ENCODE peak calls at places on chromosomes 11 and 22, in seven cellular contexts. S, O, W, Y, V, M and P are unnamed samples. For H3K4me1, the result is how much of the 10 kb centered on the place peaks cover.

GRCh38 chr22:17097701-17098100 is 12.9 kb downstream of the IL17RA start:
- DNase-seq in S (no peak), O (no peak), W (no peak), Y (no peak), V (no peak), M (no peak), P (no peak)

GRCh38 chr22:36010913-36011312 is 17.7 kb downstream of the RBFOX2 start:
- DNase-seq in S (peak), O (no peak), W (no peak), Y (no peak), V (no peak), M (no peak), P (no peak)

GRCh38 chr11:13011366-13012036 is 2.4 kb downstream of the RASSF10 start:
- DNase-seq in S (no peak), O (no peak), W (no peak), Y (no peak), V (no peak), M (no peak), P (no peak)

GRCh38 chr11:131584694-131585592 is 214.5 kb downstream of the NTM start:
- DNase-seq in S (no peak), O (peak), W (peak), Y (no peak), V (peak), M (no peak), P (no peak)

GRCh38 chr11:12664410-12664809 is 9.8 kb upstream of the TEAD1 start:
- DNase-seq in S (no peak), O (no peak), W (no peak), Y (no peak), V (no peak), M (no peak), P (no peak)

GRCh38 chr22:17919276-17920144 is 104.9 kb downstream of the MICAL3 start:
- DNase-seq in S (no peak), O (peak), W (no peak), Y (peak), V (no peak), M (no peak), P (no peak)

GRCh38 chr11:12377824-12378593 is 638 bp downstream of the PARVA start:
- DNase-seq in S (peak), O (peak), W (peak), Y (peak), V (peak), M (no peak), P (no peak)

GRCh38 chr11:11618973-11619435 is 2.8 kb downstream of the GALNT18 start:
- DNase-seq in S (no peak), O (no peak), W (no peak), Y (no peak), V (peak), M (no peak), P (no peak)

GRCh38 chr11:75347781-75348613 is 3.5 kb downstream of the ARRB1 start:
- DNase-seq in S (peak), O (no peak), W (no peak), Y (peak), V (no peak), M (no peak), P (no peak)

GRCh38 chr11:24515632-24516031 is 18.8 kb downstream of the LUZP2 start:
- DNase-seq in S (no peak), O (no peak), W (no peak), Y (no peak), V (peak), M (no peak), P (no peak)

GRCh38 chr11:14300661-14301304 is 58.2 kb downstream of the RRAS2 start:
- DNase-seq in S (peak), O (no peak), W (no peak), Y (peak), V (peak), M (peak), P (no peak)

GRCh38 chr11:29783506-29783905 is 233.3 kb downstream of the KCNA4 start:
- DNase-seq in S (no peak), O (no peak), W (no peak), Y (no peak), V (no peak), M (no peak), P (no peak)

GRCh38 chr11:1647901-1648721 is 18.5 kb downstream of the KRTAP5-5 start:
- DNase-seq in S (no peak), O (no peak), W (peak), Y (no peak), V (no peak), M (no peak), P (no peak)

GRCh38 chr11:57458410-57459111 is 1.8 kb upstream of the RTN4RL2 start:
- DNase-seq in S (no peak), O (peak), W (peak), Y (peak), V (peak), M (no peak), P (no peak)

GRCh38 chr11:118252688-118253087 is 523 bp upstream of the MPZL3 start:
- DNase-seq in S (no peak), O (no peak), W (no peak), Y (no peak), V (no peak), M (no peak), P (no peak)
- H3K4me3 ChIP-seq in S (no peak), O (peak), W (no peak), Y (peak), V (peak), M (peak), P (peak)

DNA sequence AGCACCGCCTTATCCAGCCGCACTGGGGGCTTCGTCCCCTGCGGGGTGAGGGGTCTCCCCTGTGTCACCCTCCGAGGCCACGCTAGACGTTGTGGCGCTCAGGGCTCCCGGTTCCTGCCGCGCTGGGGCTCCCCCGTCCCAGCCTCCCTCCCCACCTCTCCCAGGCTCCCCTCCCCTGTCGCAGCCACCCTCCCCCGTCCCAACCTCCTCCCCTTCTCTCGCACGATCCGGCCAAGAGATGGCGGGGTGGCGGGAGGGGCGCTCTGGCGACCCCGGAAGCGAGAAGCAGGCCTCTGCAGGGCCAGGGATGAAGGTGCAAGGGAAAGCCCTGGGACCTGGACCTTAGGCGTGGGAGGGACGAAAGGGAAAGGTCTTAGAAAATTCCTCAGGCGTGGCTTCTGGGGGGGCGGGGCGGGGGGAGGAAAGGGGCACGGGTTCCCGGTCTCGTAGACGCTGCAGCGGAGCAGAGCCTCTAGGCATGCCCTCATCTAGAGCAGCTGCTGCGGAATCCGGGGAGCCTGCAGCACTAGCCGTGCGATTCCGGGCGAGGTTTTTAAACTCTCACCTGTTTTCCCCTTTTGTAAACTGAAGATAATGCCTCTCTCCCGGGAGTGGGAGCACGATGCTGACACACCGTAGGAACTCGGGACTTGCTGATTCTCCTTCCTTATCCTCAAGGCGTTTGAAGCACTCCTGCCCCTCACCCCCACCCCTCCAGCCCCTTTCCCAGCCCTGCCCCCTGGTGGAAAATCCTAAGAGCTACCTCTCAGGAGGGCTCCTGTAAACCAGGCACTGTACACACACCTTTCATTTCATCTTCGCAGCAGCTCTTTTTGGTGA is 14.4 kb downstream of the KCNJ5 start:
- DNase-seq in S (peak), O (no peak), W (peak), Y (peak), V (peak), M (no peak), P (no peak)
- TF ChIP-seq CTCF in S (peak), O (peak), W (peak), Y (peak), V (peak), M (peak), P (no peak)

DNA sequence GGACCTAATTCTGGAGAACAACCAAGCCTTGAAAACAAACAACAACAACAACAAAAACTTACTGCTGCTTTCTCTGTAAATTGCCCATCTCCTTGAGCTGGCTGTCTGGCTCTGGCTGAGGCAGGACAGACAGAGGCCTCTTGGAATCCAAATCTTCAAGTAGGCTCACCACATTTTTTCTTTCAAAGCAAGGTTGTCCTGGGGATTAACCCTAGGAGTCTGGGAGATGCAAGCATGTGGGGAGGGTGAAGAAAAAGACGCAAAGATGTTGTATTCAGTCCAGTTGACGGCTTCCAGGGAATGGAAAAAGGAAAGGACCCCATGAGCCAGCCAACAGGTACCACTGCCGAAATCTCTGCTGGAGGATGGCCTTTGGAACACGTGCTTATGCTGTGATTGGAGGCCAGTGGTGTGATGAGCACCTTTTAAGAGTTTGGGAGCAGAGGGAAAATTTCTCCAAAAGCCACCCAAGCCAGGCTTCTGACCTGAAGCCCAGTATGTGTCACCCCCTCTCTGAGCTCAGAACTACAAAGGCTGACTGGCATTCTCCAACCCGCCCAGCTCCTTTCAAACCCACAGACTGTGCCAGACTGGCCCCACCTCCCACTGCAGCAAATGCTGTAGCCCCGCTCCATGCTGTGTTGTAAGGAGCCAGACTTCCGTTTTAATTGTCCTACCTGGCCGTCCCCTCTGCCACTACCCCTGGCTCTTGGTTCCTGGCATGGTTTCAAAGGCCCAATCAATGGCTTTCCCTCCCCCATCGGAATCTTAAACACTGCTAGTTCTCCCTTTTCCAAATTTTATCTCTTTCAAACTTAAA is 10.8 kb downstream of the BLID start:
- DNase-seq in S (peak), O (no peak), W (no peak), Y (no peak), V (peak), M (no peak), P (no peak)
- H3K4me1 ChIP-seq in S (under half), O (under half), W (under half), Y (under half), V (under half), M (under half), P (under half)

GRCh38 chr11:32792111-32792947 is 2.1 kb downstream of the CCDC73 start:
- DNase-seq in S (no peak), O (no peak), W (no peak), Y (no peak), V (peak), M (no peak), P (no peak)
- H3K4me3 ChIP-seq in S (no peak), O (peak), W (no peak), Y (no peak), V (peak), M (no peak), P (no peak)

DNA sequence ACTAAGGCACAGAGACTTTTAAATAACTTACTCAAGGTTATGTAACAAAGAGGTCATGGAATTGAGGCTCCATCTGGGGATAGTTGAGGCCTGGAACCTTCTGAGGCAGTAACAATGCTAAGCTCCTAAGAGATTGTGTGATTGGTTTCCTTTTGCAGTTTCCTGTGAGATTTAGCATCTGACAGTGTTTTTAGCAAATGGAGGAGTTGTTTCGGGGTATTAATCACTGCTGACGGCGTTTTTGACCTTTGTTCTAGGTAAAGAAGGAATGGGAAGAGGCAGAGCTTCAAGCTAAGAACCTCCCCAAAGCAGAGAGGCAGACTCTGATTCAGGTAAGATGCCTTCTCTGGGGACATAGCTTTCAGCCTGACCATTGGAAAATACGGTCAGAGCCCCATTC is 32.1 kb upstream of the ST14 start:
- DNase-seq in S (no peak), O (no peak), W (no peak), Y (no peak), V (no peak), M (no peak), P (no peak)
- TF ChIP-seq CTCF in S (no peak), O (no peak), W (no peak), Y (no peak), V (no peak), M (no peak), P (no peak)

GRCh38 chr11:122673706-122674105 is 18.2 kb downstream of the UBASH3B start:
- DNase-seq in S (peak), O (no peak), W (no peak), Y (no peak), V (no peak), M (no peak), P (no peak)

GRCh38 chr11:122670131-122670530 is 14.6 kb downstream of the UBASH3B start:
- DNase-seq in S (no peak), O (no peak), W (no peak), Y (no peak), V (no peak), M (no peak), P (no peak)

GRCh38 chr11:122671270-122671906 is 15.9 kb downstream of the UBASH3B start:
- DNase-seq in S (no peak), O (peak), W (no peak), Y (no peak), V (no peak), M (no peak), P (no peak)

GRCh38 chr11:122676638-122677037 is 21.1 kb downstream of the UBASH3B start:
- DNase-seq in S (no peak), O (no peak), W (no peak), Y (no peak), V (no peak), M (no peak), P (no peak)

DNA sequence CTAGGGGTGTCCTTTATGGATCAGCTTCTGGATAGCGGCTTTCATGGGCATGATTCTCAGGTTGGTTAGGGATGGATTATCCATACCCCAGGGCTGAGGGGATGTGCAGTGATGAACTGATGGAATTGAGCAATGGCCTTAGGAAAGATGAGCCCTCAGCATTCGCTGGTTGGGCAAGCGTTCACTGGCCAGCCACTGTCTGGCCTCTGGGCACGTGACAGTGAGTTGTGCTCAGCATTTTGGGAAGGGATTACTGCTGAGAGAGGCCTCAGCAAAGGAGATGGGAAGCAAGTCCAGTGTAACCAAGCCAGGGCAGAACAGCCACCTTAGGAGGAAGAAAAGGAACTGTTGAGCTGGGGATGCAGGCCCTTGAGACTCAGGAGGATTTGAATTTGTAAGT is 17.4 kb downstream of the UBASH3B start:
- DNase-seq in S (no peak), O (no peak), W (no peak), Y (peak), V (no peak), M (no peak), P (no peak)
- H3K4me1 ChIP-seq in S (under half), O (under half), W (under half), Y (under half), V (under half), M (half or more), P (under half)

DNA sequence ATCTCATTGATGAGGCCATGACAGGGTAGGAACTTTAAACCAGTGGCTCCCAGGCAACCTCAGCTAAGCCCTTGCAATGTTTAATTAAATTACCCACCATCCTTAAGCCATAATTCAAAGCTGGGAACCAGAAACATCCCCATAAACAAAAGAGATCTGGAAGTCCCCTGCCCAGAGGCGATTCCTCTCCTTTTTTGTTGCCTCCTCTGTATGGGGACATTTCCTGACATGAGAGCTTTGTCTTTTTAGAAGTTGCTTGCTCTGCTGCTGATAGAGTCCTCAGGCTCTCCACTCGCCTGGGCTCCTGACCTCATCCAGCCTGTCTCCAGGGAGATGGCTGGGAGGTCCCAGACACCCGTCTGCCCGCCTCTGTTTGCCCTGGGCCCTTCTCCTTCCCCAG is 3.2 kb downstream of the DTX4 start:
- DNase-seq in S (no peak), O (no peak), W (no peak), Y (no peak), V (peak), M (no peak), P (no peak)
- H3K4me3 ChIP-seq in S (no peak), O (no peak), W (no peak), Y (no peak), V (peak), M (no peak), P (peak)

GRCh38 chr22:47000256-47000655 is 237.8 kb downstream of the TBC1D22A start:
- DNase-seq in S (no peak), O (no peak), W (no peak), Y (no peak), V (no peak), M (no peak), P (no peak)

GRCh38 chr22:47002692-47003091 is 240.2 kb downstream of the TBC1D22A start:
- DNase-seq in S (no peak), O (no peak), W (no peak), Y (no peak), V (no peak), M (no peak), P (no peak)

GRCh38 chr22:46998346-46998745 is 235.9 kb downstream of the TBC1D22A start:
- DNase-seq in S (no peak), O (no peak), W (no peak), Y (no peak), V (no peak), M (no peak), P (no peak)

GRCh38 chr22:47001288-47001687 is 238.8 kb downstream of the TBC1D22A start:
- DNase-seq in S (no peak), O (no peak), W (no peak), Y (no peak), V (no peak), M (no peak), P (no peak)

DNA sequence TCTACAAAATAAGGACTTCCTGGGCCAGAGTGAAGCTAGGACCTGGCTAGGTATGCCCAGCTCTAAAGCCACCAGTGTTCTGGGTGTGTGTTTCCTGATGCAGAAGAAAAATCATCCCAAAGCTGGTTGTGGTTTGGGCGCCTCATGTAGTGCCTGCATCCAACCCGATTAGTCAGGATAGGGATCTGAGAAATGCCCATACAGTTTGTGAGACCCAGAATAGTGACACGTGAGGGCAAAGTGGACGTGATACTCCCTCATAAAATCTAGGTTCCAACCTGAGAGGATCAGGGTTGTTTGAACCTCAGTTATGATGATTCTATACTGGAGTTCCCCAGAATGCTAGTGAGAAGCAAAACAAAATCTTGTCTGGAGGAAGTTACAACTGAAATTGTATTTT is 238.4 kb downstream of the TBC1D22A start:
- DNase-seq in S (peak), O (no peak), W (no peak), Y (no peak), V (no peak), M (no peak), P (no peak)
- TF ChIP-seq CTCF in S (no peak), O (no peak), W (no peak), Y (no peak), V (no peak), M (no peak), P (no peak)

GRCh38 chr11:107834995-107835394 is 23.6 kb downstream of the SLC35F2 start:
- DNase-seq in S (no peak), O (no peak), W (no peak), Y (no peak), V (no peak), M (no peak), P (no peak)
- H3K4me1 ChIP-seq in S (under half), O (under half), W (under half), Y (under half), V (under half), M (under half), P (under half)